ENCODE peak calls at places on chromosome 22, in eight cellular contexts. I is choroid plexus epithelial cell; H is OCI-LY7; N is T-helper 2 cell; O is endothelial cell; C is A172; J is naive thymus-derived CD8-positive, alpha-beta T cell; K is substantia nigra. P is an unnamed sample.

GRCh38 chr22:46652081-46652929 is 32.1 kb downstream of the GRAMD4 start:
- DNase-seq in N (no peak), I (peak; percentile 79), J (no peak), C (no peak), K (no peak), O (no peak), H (no peak), P (peak; percentile 73)

GRCh38 chr22:43587574-43587973 is 175.8 kb downstream of the MPPED1 start:
- DNase-seq in K (no peak), J (no peak), H (no peak), C (peak; percentile 34), I (no peak), O (no peak), N (no peak), P (no peak)

GRCh38 chr22:21020802-21021429 is 6.0 kb downstream of the P2RX6 start:
- DNase-seq in N (peak; percentile 16), C (no peak), O (no peak), J (peak; percentile 49), K (no peak), H (peak; percentile 56), I (peak; percentile 33), P (peak; percentile 60)

GRCh38 chr22:35568751-35569725 is 28.4 kb downstream of the RASD2 start:
- DNase-seq in I (no peak), H (no peak), O (no peak), J (no peak), N (no peak), K (no peak), C (peak; percentile 66), P (no peak)

GRCh38 chr22:16781074-16781763 is 44.0 kb downstream of the XKR3 start:
- DNase-seq in C (no peak), O (no peak), I (no peak), K (no peak), N (no peak), J (no peak), H (no peak), P (no peak)

GRCh38 chr22:46758867-46759290 is 3.6 kb upstream of the TBC1D22A start:
- DNase-seq in I (peak; percentile 88), N (peak; percentile 63), H (peak; percentile 68), K (peak; percentile 25), J (peak; percentile 45), O (peak; percentile 67), C (peak; percentile 61), P (peak; percentile 71)

GRCh38 chr22:39317756-39318506 is 1.5 kb downstream of the RPL3 start:
- DNase-seq in J (no peak), O (no peak), C (no peak), H (peak; percentile 24), K (no peak), N (no peak), I (peak; percentile 31), P (no peak)

GRCh38 chr22:33807465-33807864 is 112.8 kb downstream of the LARGE1 start:
- DNase-seq in N (no peak), J (no peak), O (no peak), H (no peak), I (peak; percentile 38), K (no peak), C (peak; percentile 19), P (no peak)

GRCh38 chr22:37965940-37966664 is 12.6 kb downstream of the POLR2F start:
- DNase-seq in I (peak; percentile 68), N (no peak), O (no peak), K (no peak), C (no peak), J (no peak), H (no peak), P (no peak)

GRCh38 chr22:32584650-32585049 is 110.0 kb downstream of the FBXO7 start:
- DNase-seq in C (no peak), J (no peak), N (no peak), O (no peak), H (no peak), K (no peak), I (peak; percentile 87), P (no peak)

GRCh38 chr22:42962295-42963230 is 52.4 kb downstream of the PACSIN2 start:
- DNase-seq in J (no peak), C (no peak), K (no peak), N (no peak), O (no peak), H (no peak), I (no peak), P (no peak)

GRCh38 chr22:23485490-23485889 is 94.6 kb downstream of the IGLL1 start:
- DNase-seq in H (no peak), J (no peak), I (no peak), C (no peak), O (no peak), N (no peak), K (no peak), P (no peak)

GRCh38 chr22:46437990-46438389 is 99.4 kb downstream of the CELSR1 start:
- DNase-seq in K (no peak), N (no peak), H (no peak), C (no peak), J (no peak), I (no peak), O (no peak), P (no peak)

GRCh38 chr22:33438273-33438672 is 380.1 kb upstream of the SYN3 start:
- DNase-seq in N (no peak), K (no peak), I (peak; percentile 77), O (no peak), C (peak; percentile 87), H (no peak), J (no peak), P (no peak)

GRCh38 chr22:28716686-28717085 is 24.9 kb downstream of the CHEK2 start:
- DNase-seq in C (no peak), I (peak; percentile 88), O (no peak), H (no peak), N (no peak), K (no peak), J (no peak), P (no peak)

GRCh38 chr22:17283423-17283822 is 64.2 kb upstream of the ADA2 start:
- DNase-seq in H (no peak), C (no peak), N (no peak), I (no peak), K (no peak), O (no peak), J (no peak), P (no peak)

GRCh38 chr22:17634696-17635095 is 3.9 kb upstream of the BCL2L13 start:
- DNase-seq in H (no peak), C (no peak), J (no peak), N (no peak), O (no peak), K (no peak), I (no peak), P (no peak)